ENCODE peak calls at places on chromosomes 6 and 20, in four cellular contexts. V, E, F and T are unnamed samples.

GRCh38 chr6:21769405-21769851 is 175.9 kb downstream of the SOX4 start:
- DNase-seq in V (peak; percentile 75), E (no peak), F (no peak), T (no peak)

GRCh38 chr6:53691252-53691651 is 25.7 kb upstream of the KLHL31 start:
- DNase-seq in V (no peak), E (no peak), F (no peak), T (no peak)

GRCh38 chr20:4604580-4604979 is 117.1 kb upstream of the PRND start:
- DNase-seq in V (no peak), E (no peak), F (no peak), T (no peak)

GRCh38 chr20:34724172-34724571 is 20.0 kb downstream of the TP53INP2 start:
- DNase-seq in V (no peak), E (no peak), F (no peak), T (no peak)

GRCh38 chr6:55964136-55964535 is 88.7 kb upstream of the BMP5 start:
- DNase-seq in V (no peak), E (no peak), F (no peak), T (no peak)

GRCh38 chr6:164695896-164696295 is 613.5 kb downstream of the C6orf118 start:
- DNase-seq in V (no peak), E (no peak), F (no peak), T (no peak)

GRCh38 chr6:158293122-158293521 is 19.1 kb upstream of the TULP4 start:
- DNase-seq in V (no peak), E (no peak), F (no peak), T (no peak)

GRCh38 chr6:81750660-81751387 is 1.7 kb downstream of the TENT5A start:
- DNase-seq in V (no peak), E (no peak), F (no peak), T (no peak)

GRCh38 chr6:56842602-56843475 is 112.1 kb upstream of the BEND6 start:
- DNase-seq in V (no peak), E (no peak), F (no peak), T (peak; percentile 1)

GRCh38 chr6:109869398-109870165 is 108.5 kb upstream of the GPR6 start:
- DNase-seq in V (no peak), E (no peak), F (no peak), T (no peak)

GRCh38 chr20:53606364-53606985 is 12.8 kb upstream of the ZNF217 start:
- DNase-seq in V (no peak), E (no peak), F (no peak), T (no peak)

GRCh38 chr6:26593278-26594127 is 3.2 kb upstream of the ABT1 start:
- DNase-seq in V (no peak), E (no peak), F (no peak), T (no peak)

GRCh38 chr6:30749554-30750378 is 5.4 kb upstream of the IER3 start:
- DNase-seq in V (no peak), E (no peak), F (no peak), T (no peak)

GRCh38 chr6:12047792-12048432 is 35.8 kb downstream of the HIVEP1 start:
- DNase-seq in V (no peak), E (no peak), F (no peak), T (no peak)

GRCh38 chr6:158373209-158373608 is 60.9 kb downstream of the TULP4 start:
- DNase-seq in V (no peak), E (no peak), F (no peak), T (no peak)

GRCh38 chr6:161362266-161362665 is 88.4 kb upstream of the AGPAT4 start:
- DNase-seq in V (no peak), E (no peak), F (no peak), T (no peak)

GRCh38 chr6:170297577-170298330 is 6.9 kb upstream of the DLL1 start:
- DNase-seq in V (no peak), E (no peak), F (no peak), T (no peak)

GRCh38 chr6:142881290-142881689 is 63.7 kb downstream of the HIVEP2 start:
- DNase-seq in V (no peak), E (no peak), F (no peak), T (no peak)

GRCh38 chr6:20688710-20689500 is 154.6 kb downstream of the CDKAL1 start:
- DNase-seq in V (no peak), E (no peak), F (no peak), T (peak; percentile 12)

GRCh38 chr20:24102290-24102689 is 113.7 kb upstream of the GGTLC1 start:
- DNase-seq in V (no peak), E (no peak), F (peak; percentile 2), T (peak; percentile 39)

GRCh38 chr6:109349419-109349987 is 32.8 kb downstream of the CD164 start:
- DNase-seq in V (peak; percentile 37), E (no peak), F (no peak), T (no peak)